ENCODE peak calls at places on chromosomes 3 and 15, in ten cellular contexts. I, V, R, G, D, O, J, E, K and S are unnamed samples.

GRCh38 chr3:37223084-37223975 is 48.9 kb upstream of the LRRFIP2 start:
- DNase-seq in I (no peak), V (no peak), R (no peak), G (no peak), D (peak), O (no peak), J (no peak), E (no peak), K (no peak), S (no peak)

GRCh38 chr3:12891985-12892839 is 50.8 kb upstream of the RPL32 start:
- DNase-seq in I (peak), V (peak), R (peak), G (peak), D (peak), O (no peak), J (peak), E (no peak), K (peak), S (peak)

GRCh38 chr3:128312271-128312670 is 154.4 kb downstream of the DNAJB8 start:
- DNase-seq in I (no peak), V (no peak), R (no peak), G (no peak), D (no peak), O (no peak), J (no peak), E (no peak), K (no peak), S (no peak)

GRCh38 chr3:155254445-155254844 is 39.0 kb downstream of the STRIT1 start:
- DNase-seq in I (no peak), V (no peak), R (no peak), G (no peak), D (peak), O (no peak), J (no peak), E (no peak), K (no peak), S (no peak)

GRCh38 chr3:21043139-21043538 is 707.9 kb downstream of the ZNF385D start:
- DNase-seq in I (no peak), V (no peak), R (no peak), G (no peak), D (no peak), O (no peak), J (no peak), E (no peak), K (no peak), S (no peak)

GRCh38 chr15:62497356-62497755 is 332.3 kb upstream of the C2CD4B start:
- DNase-seq in I (no peak), V (peak), R (no peak), G (no peak), D (no peak), O (no peak), J (no peak), E (no peak), K (no peak), S (no peak)

GRCh38 chr15:39287322-39288195 is 293.3 kb upstream of the THBS1 start:
- DNase-seq in I (no peak), V (peak), R (no peak), G (no peak), D (peak), O (no peak), J (peak), E (no peak), K (no peak), S (no peak)

GRCh38 chr3:171497546-171497945 is 37.3 kb upstream of the TNIK start:
- DNase-seq in I (no peak), V (no peak), R (no peak), G (no peak), D (no peak), O (no peak), J (no peak), E (no peak), K (no peak), S (no peak)

GRCh38 chr3:23475446-23475845 is 272.3 kb downstream of the UBE2E2 start:
- DNase-seq in I (no peak), V (no peak), R (no peak), G (no peak), D (no peak), O (no peak), J (no peak), E (no peak), K (no peak), S (no peak)

GRCh38 chr3:190302209-190302885 is 19.9 kb downstream of the CLDN1 start:
- DNase-seq in I (no peak), V (peak), R (no peak), G (no peak), D (no peak), O (no peak), J (peak), E (no peak), K (no peak), S (no peak)

GRCh38 chr15:62026707-62027565 is 33.3 kb downstream of the VPS13C start:
- DNase-seq in I (no peak), V (no peak), R (peak), G (no peak), D (no peak), O (no peak), J (no peak), E (no peak), K (no peak), S (no peak)

GRCh38 chr15:51758645-51759044 is 7.2 kb downstream of the TMOD2 start:
- DNase-seq in I (peak), V (peak), R (no peak), G (no peak), D (no peak), O (no peak), J (peak), E (peak), K (no peak), S (no peak)

GRCh38 chr15:26083457-26084350 is 220.6 kb upstream of the ATP10A start:
- DNase-seq in I (no peak), V (no peak), R (peak), G (no peak), D (no peak), O (no peak), J (no peak), E (no peak), K (no peak), S (no peak)

GRCh38 chr3:194250104-194251002 is 100.8 kb downstream of the CPN2 start:
- DNase-seq in I (peak), V (peak), R (no peak), G (no peak), D (no peak), O (no peak), J (peak), E (peak), K (no peak), S (no peak)

GRCh38 chr3:14467723-14468620 is 65.6 kb downstream of the SLC6A6 start:
- DNase-seq in I (peak), V (peak), R (peak), G (peak), D (peak), O (peak), J (peak), E (no peak), K (peak), S (peak)

GRCh38 chr3:183028416-183028815 is 48.1 kb upstream of the DCUN1D1 start:
- DNase-seq in I (no peak), V (no peak), R (no peak), G (no peak), D (no peak), O (no peak), J (no peak), E (no peak), K (no peak), S (no peak)

GRCh38 chr3:131282967-131283366 is 98.6 kb upstream of the NUDT16 start:
- DNase-seq in I (no peak), V (no peak), R (no peak), G (no peak), D (no peak), O (no peak), J (no peak), E (no peak), K (no peak), S (no peak)

GRCh38 chr3:100629728-100630127 is 20.3 kb downstream of the ADGRG7 start:
- DNase-seq in I (no peak), V (no peak), R (no peak), G (no peak), D (no peak), O (no peak), J (no peak), E (no peak), K (no peak), S (no peak)

GRCh38 chr15:82909080-82909815 is 43.3 kb downstream of the HOMER2 start:
- DNase-seq in I (no peak), V (no peak), R (no peak), G (no peak), D (no peak), O (no peak), J (no peak), E (no peak), K (no peak), S (no peak)

GRCh38 chr3:42593635-42594034 is 3.0 kb downstream of the SS18L2 start:
- DNase-seq in I (no peak), V (no peak), R (no peak), G (no peak), D (no peak), O (no peak), J (no peak), E (no peak), K (no peak), S (no peak)

GRCh38 chr15:64452988-64453688 is 7.2 kb upstream of the ZNF609 start:
- DNase-seq in I (no peak), V (peak), R (no peak), G (peak), D (no peak), O (no peak), J (no peak), E (peak), K (no peak), S (no peak)

GRCh38 chr3:106068795-106069194 is 200.0 kb upstream of the CBLB start:
- DNase-seq in I (no peak), V (peak), R (no peak), G (no peak), D (no peak), O (no peak), J (peak), E (no peak), K (no peak), S (no peak)

GRCh38 chr15:91553455-91553854 is 300.1 kb upstream of the SLCO3A1 start:
- DNase-seq in I (no peak), V (no peak), R (no peak), G (no peak), D (no peak), O (no peak), J (no peak), E (no peak), K (no peak), S (no peak)

GRCh38 chr3:196150481-196150880 is 60.7 kb downstream of the ZDHHC19 start:
- DNase-seq in I (no peak), V (no peak), R (no peak), G (no peak), D (no peak), O (no peak), J (no peak), E (no peak), K (no peak), S (no peak)

GRCh38 chr3:49771340-49771938 is 14.9 kb downstream of the IP6K1 start:
- DNase-seq in I (no peak), V (no peak), R (no peak), G (no peak), D (no peak), O (no peak), J (no peak), E (no peak), K (no peak), S (no peak)

GRCh38 chr3:170244566-170244965 is 22.3 kb downstream of the PRKCI start:
- DNase-seq in I (no peak), V (no peak), R (no peak), G (no peak), D (no peak), O (no peak), J (no peak), E (no peak), K (no peak), S (no peak)

GRCh38 chr15:97691799-97692198 is 268.7 kb upstream of the ARRDC4 start:
- DNase-seq in I (no peak), V (no peak), R (no peak), G (no peak), D (no peak), O (no peak), J (no peak), E (no peak), K (no peak), S (no peak)

GRCh38 chr3:101484805-101485620 is 28.0 kb downstream of the SENP7 start:
- DNase-seq in I (no peak), V (peak), R (no peak), G (no peak), D (no peak), O (no peak), J (peak), E (no peak), K (no peak), S (no peak)

GRCh38 chr3:150925751-150926201 is 20.5 kb upstream of the MINDY4B start:
- DNase-seq in I (peak), V (no peak), R (peak), G (peak), D (peak), O (no peak), J (peak), E (no peak), K (peak), S (peak)

DNA sequence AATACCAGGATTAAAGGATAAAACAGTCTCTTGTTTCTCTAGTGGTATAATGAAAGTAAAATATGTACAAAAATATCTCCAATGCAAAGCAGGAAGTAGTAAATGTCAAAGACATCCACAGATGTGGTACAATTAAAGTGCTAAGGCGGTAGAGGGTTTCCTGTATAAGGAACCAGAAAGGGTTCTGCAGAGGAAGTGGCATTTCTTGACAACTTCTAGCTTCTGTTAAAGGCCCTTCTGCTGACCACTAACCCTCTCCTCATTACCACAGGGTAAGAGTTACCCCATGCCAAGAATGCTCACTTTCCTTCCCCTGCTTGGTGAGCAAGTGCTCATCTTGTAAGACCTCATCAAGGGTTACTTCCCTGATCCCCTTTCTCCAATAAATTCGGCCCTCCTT is 883.6 kb upstream of the NR2F2 start:
- DNase-seq in I (no peak), V (no peak), R (peak), G (no peak), D (peak), O (no peak), J (no peak), E (no peak), K (no peak), S (no peak)
- H3K4me3 ChIP-seq in I (no peak), V (no peak), R (no peak), G (no peak), D (no peak), O (no peak), J (no peak), E (no peak), K (no peak), S (no peak)

GRCh38 chr3:184562875-184563568 is 1.4 kb downstream of the EPHB3 start:
- DNase-seq in I (no peak), V (peak), R (no peak), G (peak), D (no peak), O (no peak), J (no peak), E (no peak), K (no peak), S (no peak)

GRCh38 chr3:184560992-184561328 is 625 bp upstream of the EPHB3 start:
- DNase-seq in I (no peak), V (no peak), R (no peak), G (no peak), D (no peak), O (no peak), J (no peak), E (no peak), K (no peak), S (no peak)

GRCh38 chr3:184560531-184560930 is 1.1 kb upstream of the EPHB3 start:
- DNase-seq in I (peak), V (no peak), R (no peak), G (no peak), D (no peak), O (no peak), J (no peak), E (no peak), K (no peak), S (no peak)

GRCh38 chr3:184562146-184562861 is 719 bp downstream of the EPHB3 start:
- DNase-seq in I (no peak), V (no peak), R (no peak), G (no peak), D (no peak), O (no peak), J (no peak), E (no peak), K (no peak), S (no peak)

DNA sequence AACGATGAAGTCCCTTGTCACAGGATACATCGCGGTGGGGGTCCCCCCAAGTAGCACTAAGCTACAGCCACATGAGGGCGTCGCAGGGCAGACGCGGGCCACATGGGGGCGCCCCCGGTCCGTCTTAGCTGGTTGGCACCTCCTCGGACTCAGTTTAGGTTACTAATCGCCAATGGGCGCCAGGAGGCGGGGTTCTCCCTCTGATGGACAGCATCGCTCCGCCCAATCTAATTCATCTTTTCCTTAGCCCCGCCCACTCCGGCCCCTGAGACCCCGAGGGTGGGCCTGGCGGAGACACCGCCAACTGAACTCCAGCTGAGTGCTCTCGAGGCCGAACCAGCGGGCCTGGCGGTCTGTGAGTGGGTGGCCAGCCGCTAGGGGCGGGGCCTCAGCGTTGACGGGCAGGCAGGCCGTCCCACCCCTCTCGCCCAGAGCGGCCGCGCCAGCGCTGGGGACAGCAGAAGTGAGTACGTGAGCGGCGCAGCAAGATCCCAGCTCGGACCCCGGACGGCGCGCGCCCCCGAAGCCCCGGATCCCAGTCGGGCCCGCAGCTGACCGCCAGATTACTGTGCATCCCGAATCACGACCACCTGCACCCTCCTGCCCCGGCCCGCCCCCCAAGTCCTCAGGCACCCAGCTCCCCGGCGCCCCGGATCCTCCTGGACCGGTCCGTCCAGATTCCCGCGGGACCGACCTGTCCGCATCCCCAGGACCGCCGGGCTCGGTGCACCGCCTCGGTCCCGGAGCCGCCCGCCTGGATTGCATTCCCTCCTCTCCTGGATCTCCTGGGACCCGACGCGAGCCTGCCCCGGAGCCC is at the start of gene EPHB3:
- DNase-seq in I (peak), V (peak), R (peak), G (peak), D (peak), O (peak), J (peak), E (peak), K (peak), S (peak)
- H3K4me3 ChIP-seq in I (peak), V (peak), R (peak), G (peak), D (peak), O (peak), J (peak), E (peak), K (peak), S (peak)

GRCh38 chr15:68484220-68484619 is 52.3 kb upstream of the ITGA11 start:
- DNase-seq in I (no peak), V (no peak), R (no peak), G (no peak), D (no peak), O (no peak), J (no peak), E (no peak), K (no peak), S (no peak)
- H3K4me3 ChIP-seq in I (no peak), V (no peak), R (no peak), G (no peak), D (no peak), O (no peak), J (no peak), E (no peak), K (no peak), S (no peak)

DNA sequence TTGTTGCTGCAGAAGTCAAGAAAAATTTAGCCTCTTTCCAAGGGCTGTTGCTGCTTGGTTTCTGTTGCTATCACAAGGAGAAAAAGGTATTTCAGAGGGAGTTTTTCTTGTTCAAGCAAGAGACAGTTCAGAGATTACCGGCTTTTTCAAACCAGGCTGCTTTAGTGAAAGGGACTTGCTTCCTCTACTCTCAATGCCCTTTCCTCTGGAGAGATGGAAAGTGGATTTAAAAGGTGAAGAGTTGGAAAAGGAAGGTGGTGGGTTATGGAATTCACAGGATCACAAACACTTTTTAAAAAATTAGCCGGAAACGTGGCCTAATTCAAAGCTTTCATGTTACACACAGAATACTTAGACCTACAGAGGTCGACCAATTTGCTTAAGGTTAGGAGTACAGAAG is 1.1 kb downstream of the PARP6 start:
- DNase-seq in I (no peak), V (peak), R (no peak), G (no peak), D (no peak), O (no peak), J (no peak), E (no peak), K (no peak), S (no peak)
- H3K4me3 ChIP-seq in I (no peak), V (peak), R (peak), G (peak), D (peak), O (peak), J (no peak), E (peak), K (no peak), S (no peak)

GRCh38 chr15:53830707-53831386 is 71.4 kb upstream of the WDR72 start:
- DNase-seq in I (peak), V (no peak), R (no peak), G (no peak), D (no peak), O (no peak), J (no peak), E (no peak), K (no peak), S (no peak)
- H3K4me3 ChIP-seq in I (no peak), V (no peak), R (no peak), G (no peak), D (no peak), O (no peak), J (no peak), E (no peak), K (no peak), S (no peak)

GRCh38 chr3:192850501-192850981 is 67.1 kb downstream of the MB21D2 start:
- DNase-seq in I (peak), V (peak), R (no peak), G (no peak), D (peak), O (no peak), J (peak), E (no peak), K (no peak), S (no peak)
- H3K4me3 ChIP-seq in I (no peak), V (no peak), R (no peak), G (no peak), D (no peak), O (no peak), J (no peak), E (no peak), K (no peak), S (no peak)

GRCh38 chr3:78918361-78919020 is 849.3 kb downstream of the ROBO1 start:
- DNase-seq in I (no peak), V (peak), R (no peak), G (no peak), D (no peak), O (no peak), J (peak), E (no peak), K (no peak), S (no peak)
- H3K4me3 ChIP-seq in I (no peak), V (no peak), R (no peak), G (no peak), D (no peak), O (no peak), J (no peak), E (no peak), K (no peak), S (no peak)

GRCh38 chr3:192296845-192297244 is 430.5 kb downstream of the FGF12 start:
- DNase-seq in I (no peak), V (no peak), R (no peak), G (no peak), D (no peak), O (no peak), J (no peak), E (no peak), K (no peak), S (no peak)
- H3K4me3 ChIP-seq in I (no peak), V (no peak), R (no peak), G (no peak), D (no peak), O (no peak), J (no peak), E (no peak), K (no peak), S (no peak)

GRCh38 chr3:63228087-63228486 is 50.0 kb upstream of the SYNPR start:
- DNase-seq in I (no peak), V (no peak), R (no peak), G (no peak), D (no peak), O (no peak), J (no peak), E (no peak), K (no peak), S (no peak)
- H3K4me3 ChIP-seq in I (no peak), V (no peak), R (no peak), G (no peak), D (no peak), O (no peak), J (no peak), E (no peak), K (no peak), S (no peak)

GRCh38 chr3:71733319-71733718 is 8.1 kb upstream of the EIF4E3 start:
- DNase-seq in I (no peak), V (no peak), R (no peak), G (no peak), D (no peak), O (no peak), J (no peak), E (no peak), K (no peak), S (no peak)
- H3K4me3 ChIP-seq in I (no peak), V (no peak), R (no peak), G (no peak), D (no peak), O (no peak), J (no peak), E (no peak), K (no peak), S (no peak)